ENCODE peak calls at places on chromosome 7, in six cellular contexts. One of them, this sample, is unnamed. For H3K36me3, the result is how much of the 10 kb centered on the place peaks cover.

GRCh38 chr7:140810830-140811556 is 113.7 kb downstream of the BRAF start:
- DNase-seq in H1: peak
- DNase-seq in CD4-positive, CD25-positive, alpha-beta regulatory T cell: peak
- DNase-seq in hepatocyte: peak
- DNase-seq in uterus: peak
- DNase-seq in breast epithelium: peak
- DNase-seq in this sample: peak

GRCh38 chr7:81926154-81926553 is 156.3 kb upstream of the HGF start:
- DNase-seq in H1: no peak
- DNase-seq in breast epithelium: no peak
- DNase-seq in CD4-positive, CD25-positive, alpha-beta regulatory T cell: no peak
- DNase-seq in uterus: no peak
- DNase-seq in hepatocyte: no peak
- DNase-seq in this sample: no peak

GRCh38 chr7:25805027-25805687 is 346.8 kb upstream of the NFE2L3 start:
- DNase-seq in H1: no peak
- DNase-seq in uterus: peak
- DNase-seq in hepatocyte: no peak
- DNase-seq in CD4-positive, CD25-positive, alpha-beta regulatory T cell: no peak
- DNase-seq in breast epithelium: peak
- DNase-seq in this sample: no peak

GRCh38 chr7:155520114-155520513 is 26.2 kb downstream of the CNPY1 start:
- DNase-seq in H1: no peak
- DNase-seq in hepatocyte: no peak
- DNase-seq in breast epithelium: no peak
- DNase-seq in CD4-positive, CD25-positive, alpha-beta regulatory T cell: no peak
- DNase-seq in uterus: no peak
- DNase-seq in this sample: no peak

GRCh38 chr7:100156331-100157068 is 2.0 kb downstream of the TRAPPC14 start:
- DNase-seq in CD4-positive, CD25-positive, alpha-beta regulatory T cell: no peak
- DNase-seq in hepatocyte: no peak
- DNase-seq in breast epithelium: no peak
- DNase-seq in uterus: no peak
- DNase-seq in H1: no peak
- DNase-seq in this sample: no peak

GRCh38 chr7:2726316-2727018 is 38.5 kb downstream of the AMZ1 start:
- DNase-seq in H1: no peak
- DNase-seq in hepatocyte: no peak
- DNase-seq in CD4-positive, CD25-positive, alpha-beta regulatory T cell: no peak
- DNase-seq in breast epithelium: no peak
- DNase-seq in uterus: peak
- DNase-seq in this sample: no peak

GRCh38 chr7:65379318-65379717 is 5.7 kb downstream of the ZNF92 start:
- DNase-seq in uterus: no peak
- DNase-seq in CD4-positive, CD25-positive, alpha-beta regulatory T cell: no peak
- DNase-seq in hepatocyte: no peak
- DNase-seq in breast epithelium: no peak
- DNase-seq in H1: no peak
- DNase-seq in this sample: no peak

GRCh38 chr7:50631639-50632038 is 66.4 kb upstream of the DDC start:
- DNase-seq in H1: no peak
- DNase-seq in breast epithelium: no peak
- DNase-seq in uterus: no peak
- DNase-seq in CD4-positive, CD25-positive, alpha-beta regulatory T cell: no peak
- DNase-seq in hepatocyte: no peak
- DNase-seq in this sample: no peak

GRCh38 chr7:157589680-157590079 is 252.9 kb downstream of the DNAJB6 start:
- DNase-seq in hepatocyte: no peak
- DNase-seq in H1: no peak
- DNase-seq in CD4-positive, CD25-positive, alpha-beta regulatory T cell: no peak
- DNase-seq in breast epithelium: no peak
- DNase-seq in uterus: no peak
- DNase-seq in this sample: peak

GRCh38 chr7:97104719-97105129 is 12.8 kb upstream of the SDHAF3 start:
- DNase-seq in CD4-positive, CD25-positive, alpha-beta regulatory T cell: peak
- DNase-seq in breast epithelium: peak
- DNase-seq in H1: peak
- DNase-seq in hepatocyte: peak
- DNase-seq in uterus: peak
- DNase-seq in this sample: peak

GRCh38 chr7:83161851-83162401 is 758 bp downstream of the PCLO start:
- DNase-seq in H1: no peak
- DNase-seq in hepatocyte: peak
- DNase-seq in uterus: no peak
- DNase-seq in CD4-positive, CD25-positive, alpha-beta regulatory T cell: no peak
- DNase-seq in breast epithelium: no peak
- DNase-seq in this sample: peak

GRCh38 chr7:155594961-155595366 is 48.6 kb upstream of the CNPY1 start:
- DNase-seq in H1: no peak
- DNase-seq in hepatocyte: peak
- DNase-seq in CD4-positive, CD25-positive, alpha-beta regulatory T cell: no peak
- DNase-seq in uterus: no peak
- DNase-seq in breast epithelium: no peak
- DNase-seq in this sample: no peak

GRCh38 chr7:28433604-28434254 is 21.4 kb downstream of the CREB5 start:
- DNase-seq in hepatocyte: peak
- DNase-seq in breast epithelium: no peak
- DNase-seq in H1: peak
- DNase-seq in uterus: peak
- DNase-seq in CD4-positive, CD25-positive, alpha-beta regulatory T cell: no peak
- DNase-seq in this sample: peak

GRCh38 chr7:20991544-20991943 is 204.9 kb upstream of the SP8 start:
- DNase-seq in CD4-positive, CD25-positive, alpha-beta regulatory T cell: no peak
- DNase-seq in H1: no peak
- DNase-seq in breast epithelium: no peak
- DNase-seq in hepatocyte: no peak
- DNase-seq in uterus: no peak
- DNase-seq in this sample: no peak

GRCh38 chr7:149859369-149859768 is 14.4 kb upstream of the ATP6V0E2 start:
- DNase-seq in hepatocyte: no peak
- DNase-seq in H1: no peak
- DNase-seq in breast epithelium: no peak
- DNase-seq in CD4-positive, CD25-positive, alpha-beta regulatory T cell: no peak
- DNase-seq in uterus: no peak
- DNase-seq in this sample: no peak

GRCh38 chr7:108147031-108147563 is 16.9 kb upstream of the LAMB4 start:
- DNase-seq in breast epithelium: no peak
- DNase-seq in CD4-positive, CD25-positive, alpha-beta regulatory T cell: no peak
- DNase-seq in uterus: peak
- DNase-seq in H1: no peak
- DNase-seq in hepatocyte: peak
- DNase-seq in this sample: no peak

GRCh38 chr7:157780721-157781120 is 443.9 kb downstream of the DNAJB6 start:
- DNase-seq in breast epithelium: no peak
- DNase-seq in uterus: no peak
- DNase-seq in CD4-positive, CD25-positive, alpha-beta regulatory T cell: no peak
- DNase-seq in H1: no peak
- DNase-seq in hepatocyte: no peak
- DNase-seq in this sample: no peak

GRCh38 chr7:43784030-43785001 is 25.8 kb downstream of the BLVRA start:
- DNase-seq in hepatocyte: no peak
- DNase-seq in CD4-positive, CD25-positive, alpha-beta regulatory T cell: peak
- DNase-seq in H1: no peak
- DNase-seq in uterus: no peak
- DNase-seq in breast epithelium: no peak
- DNase-seq in this sample: no peak

GRCh38 chr7:52639126-52639525 is 396.3 kb upstream of the POM121L12 start:
- DNase-seq in uterus: no peak
- DNase-seq in breast epithelium: no peak
- DNase-seq in H1: no peak
- DNase-seq in CD4-positive, CD25-positive, alpha-beta regulatory T cell: no peak
- DNase-seq in hepatocyte: no peak
- DNase-seq in this sample: no peak

GRCh38 chr7:87220734-87221215 is 1.2 kb upstream of the TMEM243 start:
- DNase-seq in hepatocyte: peak
- DNase-seq in CD4-positive, CD25-positive, alpha-beta regulatory T cell: no peak
- DNase-seq in breast epithelium: no peak
- DNase-seq in H1: no peak
- DNase-seq in uterus: peak
- DNase-seq in this sample: peak

GRCh38 chr7:2886900-2887299 is 42.8 kb upstream of the GNA12 start:
- DNase-seq in uterus: no peak
- DNase-seq in CD4-positive, CD25-positive, alpha-beta regulatory T cell: peak
- DNase-seq in hepatocyte: peak
- DNase-seq in breast epithelium: no peak
- DNase-seq in H1: no peak
- DNase-seq in this sample: peak

GRCh38 chr7:18013936-18014335 is 13.7 kb downstream of the PRPS1L1 start:
- DNase-seq in CD4-positive, CD25-positive, alpha-beta regulatory T cell: no peak
- DNase-seq in H1: no peak
- DNase-seq in uterus: no peak
- DNase-seq in breast epithelium: no peak
- DNase-seq in hepatocyte: no peak
- DNase-seq in this sample: no peak

GRCh38 chr7:29401827-29402226 is 161.8 kb upstream of the PRR15 start:
- DNase-seq in breast epithelium: no peak
- DNase-seq in uterus: no peak
- DNase-seq in CD4-positive, CD25-positive, alpha-beta regulatory T cell: no peak
- DNase-seq in H1: no peak
- DNase-seq in hepatocyte: no peak
- DNase-seq in this sample: no peak

GRCh38 chr7:99597762-99598501 is at the start of gene TMEM225B:
- DNase-seq in H1: peak
- DNase-seq in uterus: no peak
- DNase-seq in breast epithelium: no peak
- DNase-seq in CD4-positive, CD25-positive, alpha-beta regulatory T cell: peak
- DNase-seq in hepatocyte: no peak
- DNase-seq in this sample: no peak

GRCh38 chr7:121544726-121545125 is 148.6 kb upstream of the FAM3C start:
- DNase-seq in CD4-positive, CD25-positive, alpha-beta regulatory T cell: peak
- DNase-seq in uterus: peak
- DNase-seq in H1: no peak
- DNase-seq in hepatocyte: peak
- DNase-seq in breast epithelium: peak
- DNase-seq in this sample: no peak

GRCh38 chr7:107600816-107601215 is 20.8 kb downstream of the BCAP29 start:
- DNase-seq in breast epithelium: no peak
- DNase-seq in uterus: no peak
- DNase-seq in CD4-positive, CD25-positive, alpha-beta regulatory T cell: no peak
- DNase-seq in hepatocyte: no peak
- DNase-seq in H1: no peak
- DNase-seq in this sample: no peak

DNA sequence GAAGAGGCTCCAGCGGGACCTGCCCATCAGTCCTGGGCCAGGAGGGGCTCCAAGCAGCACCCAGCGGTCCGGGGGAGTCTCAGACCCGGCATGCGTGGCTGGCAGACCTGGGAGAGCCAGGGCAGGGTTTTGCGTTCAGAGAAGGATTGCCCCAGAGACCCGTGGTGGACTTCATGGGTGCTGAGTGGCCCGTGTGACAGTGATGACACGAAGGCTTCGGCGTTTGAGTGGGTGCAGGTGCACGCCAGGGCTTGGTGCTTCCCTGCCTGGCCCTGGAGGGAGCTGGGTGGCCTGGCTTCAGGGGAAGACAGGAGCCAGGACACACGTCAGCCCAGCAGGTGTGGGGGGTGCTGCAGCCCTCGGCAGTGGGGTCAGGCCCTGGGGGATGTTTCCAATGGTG is 13.9 kb downstream of the ORAI2 start:
- DNase-seq in CD4-positive, CD25-positive, alpha-beta regulatory T cell: no peak
- DNase-seq in breast epithelium: no peak
- DNase-seq in H1: no peak
- DNase-seq in uterus: no peak
- DNase-seq in hepatocyte: no peak
- DNase-seq in this sample: no peak
- H3K36me3 ChIP-seq in CD4-positive, CD25-positive, alpha-beta regulatory T cell: under half
- H3K36me3 ChIP-seq in breast epithelium: under half
- H3K36me3 ChIP-seq in H1: under half
- H3K36me3 ChIP-seq in uterus: under half
- H3K36me3 ChIP-seq in hepatocyte: under half
- H3K36me3 ChIP-seq in this sample: under half

GRCh38 chr7:75624134-75624832 is 114.5 kb downstream of the HIP1 start:
- DNase-seq in uterus: peak
- DNase-seq in breast epithelium: no peak
- DNase-seq in hepatocyte: peak
- DNase-seq in H1: no peak
- DNase-seq in CD4-positive, CD25-positive, alpha-beta regulatory T cell: no peak
- DNase-seq in this sample: peak
- H3K27ac ChIP-seq in uterus: peak
- H3K27ac ChIP-seq in breast epithelium: no peak
- H3K27ac ChIP-seq in hepatocyte: peak
- H3K27ac ChIP-seq in H1: no peak
- H3K27ac ChIP-seq in CD4-positive, CD25-positive, alpha-beta regulatory T cell: no peak
- H3K27ac ChIP-seq in this sample: no peak

GRCh38 chr7:103094102-103094501 is 19.2 kb downstream of the ARMC10 start:
- DNase-seq in CD4-positive, CD25-positive, alpha-beta regulatory T cell: peak
- DNase-seq in uterus: no peak
- DNase-seq in hepatocyte: no peak
- DNase-seq in breast epithelium: no peak
- DNase-seq in H1: no peak
- DNase-seq in this sample: no peak
- H3K36me3 ChIP-seq in CD4-positive, CD25-positive, alpha-beta regulatory T cell: under half
- H3K36me3 ChIP-seq in uterus: under half
- H3K36me3 ChIP-seq in hepatocyte: under half
- H3K36me3 ChIP-seq in breast epithelium: under half
- H3K36me3 ChIP-seq in H1: under half
- H3K36me3 ChIP-seq in this sample: under half

GRCh38 chr7:1534330-1535099 is 4.0 kb downstream of the MAFK start:
- DNase-seq in CD4-positive, CD25-positive, alpha-beta regulatory T cell: no peak
- DNase-seq in breast epithelium: no peak
- DNase-seq in uterus: peak
- DNase-seq in H1: no peak
- DNase-seq in hepatocyte: no peak
- DNase-seq in this sample: no peak
- H3K27ac ChIP-seq in CD4-positive, CD25-positive, alpha-beta regulatory T cell: no peak
- H3K27ac ChIP-seq in breast epithelium: peak
- H3K27ac ChIP-seq in uterus: peak
- H3K27ac ChIP-seq in H1: no peak
- H3K27ac ChIP-seq in hepatocyte: peak
- H3K27ac ChIP-seq in this sample: no peak

GRCh38 chr7:1151653-1152425 is 8.2 kb downstream of the ZFAND2A start:
- DNase-seq in H1: no peak
- DNase-seq in hepatocyte: no peak
- DNase-seq in CD4-positive, CD25-positive, alpha-beta regulatory T cell: no peak
- DNase-seq in breast epithelium: no peak
- DNase-seq in uterus: no peak
- DNase-seq in this sample: no peak
- H3K36me3 ChIP-seq in H1: under half
- H3K36me3 ChIP-seq in hepatocyte: under half
- H3K36me3 ChIP-seq in CD4-positive, CD25-positive, alpha-beta regulatory T cell: half or more
- H3K36me3 ChIP-seq in breast epithelium: under half
- H3K36me3 ChIP-seq in uterus: under half
- H3K36me3 ChIP-seq in this sample: under half

GRCh38 chr7:139416405-139416804 is 56.7 kb downstream of the LUC7L2 start:
- DNase-seq in hepatocyte: no peak
- DNase-seq in H1: no peak
- DNase-seq in uterus: no peak
- DNase-seq in breast epithelium: no peak
- DNase-seq in CD4-positive, CD25-positive, alpha-beta regulatory T cell: no peak
- DNase-seq in this sample: no peak

GRCh38 chr7:139422126-139422525 is 61.3 kb downstream of the KLRG2 start:
- DNase-seq in H1: no peak
- DNase-seq in breast epithelium: no peak
- DNase-seq in CD4-positive, CD25-positive, alpha-beta regulatory T cell: no peak
- DNase-seq in uterus: no peak
- DNase-seq in hepatocyte: peak
- DNase-seq in this sample: no peak

GRCh38 chr7:139421123-139421522 is 61.4 kb downstream of the LUC7L2 start:
- DNase-seq in CD4-positive, CD25-positive, alpha-beta regulatory T cell: no peak
- DNase-seq in H1: no peak
- DNase-seq in hepatocyte: no peak
- DNase-seq in uterus: no peak
- DNase-seq in breast epithelium: no peak
- DNase-seq in this sample: no peak

GRCh38 chr7:139423091-139423490 is 60.4 kb downstream of the KLRG2 start:
- DNase-seq in hepatocyte: no peak
- DNase-seq in CD4-positive, CD25-positive, alpha-beta regulatory T cell: no peak
- DNase-seq in breast epithelium: no peak
- DNase-seq in uterus: no peak
- DNase-seq in H1: no peak
- DNase-seq in this sample: no peak

GRCh38 chr7:139417478-139417877 is 57.8 kb downstream of the LUC7L2 start:
- DNase-seq in CD4-positive, CD25-positive, alpha-beta regulatory T cell: no peak
- DNase-seq in breast epithelium: no peak
- DNase-seq in H1: no peak
- DNase-seq in uterus: no peak
- DNase-seq in hepatocyte: no peak
- DNase-seq in this sample: no peak
- H3K27ac ChIP-seq in CD4-positive, CD25-positive, alpha-beta regulatory T cell: no peak
- H3K27ac ChIP-seq in breast epithelium: no peak
- H3K27ac ChIP-seq in H1: no peak
- H3K27ac ChIP-seq in uterus: no peak
- H3K27ac ChIP-seq in hepatocyte: no peak
- H3K27ac ChIP-seq in this sample: no peak

This sample was measured in testis.